ENCODE peak calls at places on chromosomes 5 and 9, in four cellular contexts. X, D, I and U are unnamed samples.
A peak's percentile ranks its signal among the peaks of the same experiment; 100 is the strongest.

GRCh38 chr9:21590058-21590996 is 108.2 kb upstream of the IFNE start:
- DNase-seq in X (no peak), D (no peak), I (no peak), U (no peak)

GRCh38 chr9:112819635-112820496 is 69.3 kb downstream of the SNX30 start:
- DNase-seq in X (no peak), D (peak; percentile 36), I (peak; percentile 32), U (no peak)

GRCh38 chr9:137028281-137029057 is 432 bp upstream of the ABCA2 start:
- DNase-seq in X (peak; percentile 45), D (no peak), I (peak; percentile 44), U (peak; percentile 75)

GRCh38 chr5:37723147-37723961 is 116.5 kb downstream of the GDNF start:
- DNase-seq in X (no peak), D (peak; percentile 12), I (no peak), U (peak; percentile 40)

GRCh38 chr9:69249337-69249736 is 75.3 kb downstream of the TJP2 start:
- DNase-seq in X (no peak), D (no peak), I (no peak), U (no peak)

GRCh38 chr5:1293997-1294838 is 650 bp downstream of the TERT start:
- DNase-seq in X (no peak), D (no peak), I (peak; percentile 64), U (no peak)

GRCh38 chr9:137960496-137960895 is 82.9 kb downstream of the CACNA1B start:
- DNase-seq in X (no peak), D (no peak), I (no peak), U (no peak)

GRCh38 chr5:178328826-178329225 is 96.2 kb upstream of the PHYKPL start:
- DNase-seq in X (no peak), D (no peak), I (no peak), U (no peak)

GRCh38 chr5:80959768-80960442 is at the start of gene RASGRF2:
- DNase-seq in X (peak; percentile 27), D (no peak), I (peak; percentile 6), U (no peak)

GRCh38 chr5:68171101-68171558 is 44.4 kb upstream of the PIK3R1 start:
- DNase-seq in X (no peak), D (no peak), I (no peak), U (no peak)

GRCh38 chr5:146185161-146185560 is 2.7 kb upstream of the LARS1 start:
- DNase-seq in X (no peak), D (no peak), I (no peak), U (no peak)

GRCh38 chr9:19965336-19965735 is 176.5 kb upstream of the SLC24A2 start:
- DNase-seq in X (no peak), D (no peak), I (no peak), U (no peak)

GRCh38 chr5:82812575-82812974 is 264.6 kb downstream of the TMEM167A start:
- DNase-seq in X (no peak), D (no peak), I (no peak), U (no peak)

GRCh38 chr5:157866536-157866935 is 7.6 kb upstream of the CLINT1 start:
- DNase-seq in X (no peak), D (no peak), I (no peak), U (no peak)

GRCh38 chr5:124824637-124825158 is 78.3 kb upstream of the ZNF608 start:
- DNase-seq in X (no peak), D (no peak), I (no peak), U (no peak)

GRCh38 chr5:96050273-96050880 is 88.7 kb upstream of the ELL2 start:
- DNase-seq in X (no peak), D (no peak), I (no peak), U (no peak)

GRCh38 chr5:112142769-112143270 is 276.3 kb downstream of the EPB41L4A start:
- DNase-seq in X (no peak), D (no peak), I (no peak), U (no peak)

GRCh38 chr5:122680623-122681350 is 94.1 kb upstream of the SNX2 start:
- DNase-seq in X (no peak), D (no peak), I (no peak), U (no peak)

GRCh38 chr5:141617128-141617527 is 1.7 kb downstream of the DIAPH1 start:
- DNase-seq in X (no peak), D (no peak), I (no peak), U (no peak)

GRCh38 chr5:88140396-88140862 is 128.2 kb downstream of the TMEM161B start:
- DNase-seq in X (no peak), D (no peak), I (no peak), U (no peak)

GRCh38 chr9:128150594-128151342 is 1.5 kb downstream of the LCN2 start:
- DNase-seq in X (no peak), D (peak; percentile 10), I (no peak), U (no peak)

GRCh38 chr5:172497591-172498255 is 43.4 kb upstream of the SH3PXD2B start:
- DNase-seq in X (no peak), D (no peak), I (no peak), U (no peak)

GRCh38 chr9:33125441-33125840 is 41.7 kb downstream of the B4GALT1 start:
- DNase-seq in X (no peak), D (no peak), I (no peak), U (no peak)

GRCh38 chr9:71509054-71509453 is 259.3 kb downstream of the CEMIP2 start:
- DNase-seq in X (no peak), D (no peak), I (no peak), U (no peak)

GRCh38 chr9:20405086-20405485 is 217.2 kb downstream of the MLLT3 start:
- DNase-seq in X (no peak), D (no peak), I (no peak), U (no peak)

GRCh38 chr5:107765685-107766063 is 94.9 kb upstream of the EFNA5 start:
- DNase-seq in X (no peak), D (no peak), I (no peak), U (no peak)

GRCh38 chr5:180720501-180720900 is 19.4 kb downstream of the OR2Y1 start:
- DNase-seq in X (no peak), D (no peak), I (no peak), U (no peak)

GRCh38 chr9:89777544-89777943 is 172.7 kb downstream of the GADD45G start:
- DNase-seq in X (no peak), D (no peak), I (no peak), U (no peak)

GRCh38 chr9:4170231-4170630 is 129.6 kb downstream of the GLIS3 start:
- DNase-seq in X (no peak), D (no peak), I (no peak), U (no peak)

GRCh38 chr5:160198886-160199409 is 30.4 kb upstream of the FABP6 start:
- DNase-seq in X (no peak), D (no peak), I (no peak), U (no peak)

GRCh38 chr9:76704601-76705204 is 59.5 kb upstream of the PCA3 start:
- DNase-seq in X (no peak), D (peak; percentile 80), I (peak; percentile 77), U (no peak)

GRCh38 chr5:6732634-6733410 is 19.6 kb downstream of the TENT4A start:
- DNase-seq in X (no peak), D (no peak), I (no peak), U (no peak)